ENCODE peak calls at places on chromosomes 13 and 19, in nine cellular contexts. E, Q, U, N, F, A, D, Y and W are unnamed samples.

GRCh38 chr19:4140237-4140711 is 13.2 kb upstream of the CREB3L3 start:
- DNase-seq in N (no peak), U (peak), Y (peak), D (peak), Q (peak), A (no peak), F (peak), E (peak), W (peak)

GRCh38 chr13:79810671-79811070 is 329.7 kb downstream of the NDFIP2 start:
- DNase-seq in F (peak), U (no peak), E (no peak), Q (peak), D (no peak), N (no peak), A (no peak), Y (peak), W (peak)

GRCh38 chr19:2307518-2308012 is 389 bp downstream of the LINGO3 start:
- DNase-seq in A (no peak), U (no peak), N (no peak), Y (no peak), Q (no peak), F (no peak), E (no peak), D (no peak), W (no peak)

GRCh38 chr13:44048326-44048725 is 168.6 kb downstream of the LACC1 start:
- DNase-seq in Q (peak), Y (no peak), D (no peak), N (no peak), U (no peak), E (no peak), A (no peak), F (no peak), W (no peak)

GRCh38 chr13:113776231-113777125 is 17.5 kb downstream of the TMEM255B start:
- DNase-seq in A (no peak), F (no peak), D (peak), Q (no peak), E (no peak), U (no peak), N (no peak), Y (no peak), W (no peak)

GRCh38 chr13:101450749-101451130 is 1.7 kb upstream of the ITGBL1 start:
- DNase-seq in F (no peak), N (no peak), Q (no peak), D (no peak), A (no peak), Y (no peak), E (no peak), U (no peak), W (no peak)

GRCh38 chr19:39816287-39817048 is 17.5 kb downstream of the DYRK1B start:
- DNase-seq in Q (no peak), D (no peak), N (no peak), A (no peak), F (no peak), U (no peak), E (no peak), Y (no peak), W (no peak)

GRCh38 chr13:111342716-111343115 is 22.3 kb downstream of the TEX29 start:
- DNase-seq in N (no peak), D (no peak), E (no peak), F (no peak), Q (no peak), Y (no peak), U (no peak), A (no peak), W (no peak)

GRCh38 chr19:5143471-5144411 is 174.8 kb downstream of the KDM4B start:
- DNase-seq in U (peak), F (no peak), A (peak), E (no peak), N (no peak), Y (no peak), D (no peak), Q (no peak), W (no peak)

GRCh38 chr13:111115841-111116500 is 861 bp downstream of the ARHGEF7 start:
- DNase-seq in Q (peak), Y (no peak), E (no peak), U (peak), N (no peak), A (no peak), F (peak), D (no peak), W (peak)

GRCh38 chr13:31436478-31436877 is 236.7 kb downstream of the B3GLCT start:
- DNase-seq in Q (no peak), U (no peak), N (no peak), A (no peak), D (no peak), Y (no peak), E (no peak), F (no peak), W (no peak)

GRCh38 chr19:42199440-42200115 is 17.9 kb downstream of the DEDD2 start:
- DNase-seq in D (peak), E (no peak), U (peak), N (no peak), F (no peak), A (peak), Y (peak), Q (no peak), W (no peak)

GRCh38 chr19:1672038-1672768 is 19.8 kb upstream of the TCF3 start:
- DNase-seq in Q (peak), D (no peak), A (peak), F (peak), E (no peak), N (peak), U (peak), Y (peak), W (no peak)

GRCh38 chr19:13505761-13506549 is at the start of gene CACNA1A:
- DNase-seq in U (peak), Y (no peak), A (no peak), D (no peak), N (no peak), E (no peak), Q (no peak), F (peak), W (no peak)

GRCh38 chr19:4889034-4889825 is 13.5 kb downstream of the ARRDC5 start:
- DNase-seq in Y (peak), F (peak), A (no peak), N (no peak), D (no peak), U (no peak), Q (peak), E (no peak), W (peak)